ENCODE peak calls at places on chromosome 7, in nine cellular contexts. Z is Ammon's horn; B is activated CD8-positive, alpha-beta memory T cell treated with anti-CD3 and anti-CD28 coated beads for 24 hours; O is GM20000; R is psoas muscle; D is Karpas-422; T is skeletal muscle cell; I is SW 1271; C is hippocampal formation. Q is an unnamed sample.

GRCh38 chr7:875051-875450 is 1.3 kb upstream of the GET4 start:
- DNase-seq in Z (no peak), B (no peak), O (no peak), R (no peak), D (no peak), T (peak; percentile 5), I (no peak), C (no peak), Q (no peak)

GRCh38 chr7:142298009-142298408 is 40.2 kb upstream of the PRSS58 start:
- DNase-seq in Z (no peak), B (no peak), O (no peak), R (no peak), D (no peak), T (no peak), I (no peak), C (no peak), Q (peak; percentile 11)

GRCh38 chr7:110007316-110007910 is 1083.5 kb upstream of the LRRN3 start:
- DNase-seq in Z (no peak), B (no peak), O (no peak), R (no peak), D (no peak), T (no peak), I (no peak), C (no peak), Q (no peak)

GRCh38 chr7:5519515-5519928 is 95.9 kb upstream of the TNRC18 start:
- DNase-seq in Z (no peak), B (no peak), O (no peak), R (no peak), D (no peak), T (no peak), I (no peak), C (no peak), Q (no peak)

GRCh38 chr7:151745090-151745638 is 131.8 kb downstream of the PRKAG2 start:
- DNase-seq in Z (no peak), B (no peak), O (no peak), R (peak; percentile 96), D (peak; percentile 54), T (peak; percentile 89), I (peak; percentile 18), C (no peak), Q (peak; percentile 83)

GRCh38 chr7:2637505-2638223 is 5.9 kb downstream of the TTYH3 start:
- DNase-seq in Z (peak; percentile 76), B (no peak), O (peak; percentile 69), R (peak; percentile 76), D (no peak), T (no peak), I (no peak), C (peak; percentile 60), Q (no peak)

GRCh38 chr7:66353547-66353946 is 148.4 kb downstream of the TPST1 start:
- DNase-seq in Z (no peak), B (no peak), O (no peak), R (no peak), D (no peak), T (peak; percentile 48), I (no peak), C (no peak), Q (no peak)

GRCh38 chr7:102396710-102397019 is 502 bp downstream of the PRKRIP1 start:
- DNase-seq in Z (no peak), B (no peak), O (no peak), R (no peak), D (no peak), T (no peak), I (no peak), C (no peak), Q (no peak)

GRCh38 chr7:577278-577665 is 57.6 kb upstream of the PDGFA start:
- DNase-seq in Z (no peak), B (no peak), O (no peak), R (no peak), D (no peak), T (no peak), I (no peak), C (no peak), Q (no peak)

GRCh38 chr7:53984776-53985175 is 557.4 kb upstream of the VSTM2A start:
- DNase-seq in Z (no peak), B (no peak), O (no peak), R (no peak), D (no peak), T (no peak), I (no peak), C (no peak), Q (peak; percentile 31)